ENCODE peak calls at places on chromosomes 13 and 19, in four cellular contexts. Z, Q, Y and A are unnamed samples.

GRCh38 chr13:106376411-106377112 is 158.9 kb downstream of the EFNB2 start:
- DNase-seq in Z (peak; percentile 61), Y (peak; percentile 49), Q (no peak), A (peak; percentile 92)

GRCh38 chr19:11265177-11265784 is 3.0 kb upstream of the DOCK6 start:
- DNase-seq in Q (no peak), Y (no peak), Z (no peak), A (no peak)

GRCh38 chr13:51902776-51903175 is 41.0 kb downstream of the CCDC70 start:
- DNase-seq in Y (no peak), Q (no peak), Z (no peak), A (no peak)

GRCh38 chr13:19818223-19818842 is 35.6 kb upstream of the PSPC1 start:
- DNase-seq in Y (peak; percentile 84), Z (no peak), Q (peak; percentile 32), A (no peak)

GRCh38 chr19:18000480-18000980 is 7.4 kb upstream of the ARRDC2 start:
- DNase-seq in Q (no peak), Z (no peak), Y (no peak), A (no peak)

GRCh38 chr13:98350746-98351330 is 173.8 kb upstream of the RNF113B start:
- DNase-seq in Q (no peak), Z (no peak), Y (no peak), A (no peak)

GRCh38 chr13:66553391-66553790 is 676.7 kb downstream of the PCDH9 start:
- DNase-seq in Z (no peak), Y (no peak), Q (no peak), A (no peak)

GRCh38 chr13:50141660-50142010 is 126.4 kb downstream of the KCNRG start:
- DNase-seq in Y (no peak), Z (no peak), Q (no peak), A (no peak)

GRCh38 chr13:48571121-48571901 is 38.4 kb upstream of the RCBTB2 start:
- DNase-seq in Z (no peak), Y (no peak), Q (no peak), A (peak; percentile 75)

GRCh38 chr13:23588576-23589141 is 18.4 kb downstream of the TNFRSF19 start:
- DNase-seq in Q (no peak), Z (no peak), Y (no peak), A (no peak)

GRCh38 chr19:32351807-32352630 is 6.6 kb downstream of the ZNF507 start:
- DNase-seq in Z (no peak), Y (no peak), Q (no peak), A (peak; percentile 34)

GRCh38 chr13:65594255-65594654 is 1635.9 kb downstream of the PCDH9 start:
- DNase-seq in Y (no peak), Q (no peak), Z (no peak), A (peak; percentile 87)

GRCh38 chr13:85935868-85936467 is 136.7 kb upstream of the SLITRK6 start:
- DNase-seq in Q (no peak), Y (no peak), Z (no peak), A (no peak)

GRCh38 chr19:2983351-2984195 is 6.2 kb downstream of the TLE6 start:
- DNase-seq in Y (no peak), Q (peak; percentile 74), Z (peak; percentile 77), A (peak; percentile 92)

GRCh38 chr19:28495046-28495445 is 717.9 kb downstream of the UQCRFS1 start:
- DNase-seq in Y (no peak), Z (no peak), Q (no peak), A (no peak)

GRCh38 chr13:49183672-49184315 is 36.3 kb upstream of the MLNR start:
- DNase-seq in Q (no peak), Y (no peak), Z (no peak), A (no peak)

GRCh38 chr13:44397766-44398223 is 24.2 kb downstream of the SERP2 start:
- DNase-seq in Y (no peak), Q (no peak), Z (no peak), A (no peak)

GRCh38 chr13:27171244-27171829 is at the start of gene USP12:
- DNase-seq in Y (peak; percentile 59), Q (peak; percentile 37), Z (no peak), A (no peak)

GRCh38 chr19:50728084-50728737 is 5.0 kb downstream of the CLEC11A start:
- DNase-seq in Q (peak; percentile 76), Y (peak; percentile 83), Z (peak; percentile 82), A (no peak)

GRCh38 chr19:40365613-40366401 is 17.3 kb downstream of the PLD3 start:
- DNase-seq in Y (peak; percentile 83), Z (peak; percentile 74), Q (peak; percentile 58), A (peak; percentile 16)

GRCh38 chr13:113129921-113130750 is 7.5 kb downstream of the F10 start:
- DNase-seq in Z (peak; percentile 17), Y (peak; percentile 45), Q (no peak), A (no peak)

GRCh38 chr13:95326695-95327094 is 25.4 kb upstream of the ABCC4 start:
- DNase-seq in Q (no peak), Z (no peak), Y (no peak), A (no peak)

GRCh38 chr19:32318884-32319520 is 26.4 kb upstream of the ZNF507 start:
- DNase-seq in Z (no peak), Q (no peak), Y (no peak), A (no peak)

GRCh38 chr19:42422092-42422575 is 5.1 kb downstream of the LIPE start:
- DNase-seq in Q (no peak), Z (no peak), Y (no peak), A (no peak)

GRCh38 chr19:40494191-40494838 is 27.5 kb downstream of the SPTBN4 start:
- DNase-seq in Q (no peak), Y (no peak), Z (no peak), A (no peak)

GRCh38 chr19:42038675-42039074 is 31.3 kb downstream of the GRIK5 start:
- DNase-seq in Y (no peak), Q (peak; percentile 73), Z (no peak), A (no peak)

GRCh38 chr19:50455992-50456391 is 20.3 kb upstream of the EMC10 start:
- DNase-seq in Z (no peak), Q (no peak), Y (no peak), A (no peak)

GRCh38 chr13:22428188-22428828 is 752.5 kb upstream of the SGCG start:
- DNase-seq in Z (no peak), Y (no peak), Q (no peak), A (no peak)

GRCh38 chr13:109628251-109628699 is 158.1 kb downstream of the IRS2 start:
- DNase-seq in Q (no peak), Y (no peak), Z (no peak), A (no peak)

GRCh38 chr19:44113784-44114390 is 688 bp downstream of the ZNF225 start:
- DNase-seq in Z (no peak), Q (no peak), Y (no peak), A (no peak)

GRCh38 chr19:403221-404036 is 5.5 kb downstream of the C2CD4C start:
- DNase-seq in Y (no peak), Q (no peak), Z (no peak), A (no peak)

GRCh38 chr13:35474551-35474950 is 1.9 kb downstream of the MAB21L1 start:
- DNase-seq in Y (no peak), Q (no peak), Z (no peak), A (no peak)
- H3K4me3 ChIP-seq in Y (no peak overlapping the region), Q (peak overlapping the region; percentile 68), Z (peak overlapping the region; percentile 23), A (peak overlapping the region; percentile 58)

GRCh38 chr13:37608750-37609339 is 10.3 kb upstream of the POSTN start:
- DNase-seq in Z (no peak), Y (no peak), Q (no peak), A (no peak)
- TF ChIP-seq CTCF in Z (no peak), Y (peak; percentile 30), Q (peak; percentile 52), A (peak; percentile 32)

GRCh38 chr13:30395192-30396158 is 26.8 kb upstream of the UBE2L5 start:
- DNase-seq in Q (peak; percentile 86), Z (peak; percentile 95), Y (peak; percentile 96), A (peak; percentile 55)
- H3K4me3 ChIP-seq in Q (peak overlapping the region; percentile 69), Z (peak overlapping the region; percentile 39), Y (peak overlapping the region; percentile 63), A (peak overlapping the region; percentile 51)

GRCh38 chr19:46571495-46571894 is 29.6 kb upstream of the CALM3 start:
- DNase-seq in Q (no peak), Y (no peak), Z (no peak), A (no peak)
- TF ChIP-seq CTCF in Q (no peak), Y (no peak), Z (no peak), A (peak; percentile 29)

GRCh38 chr13:40375522-40376171 is 290.8 kb downstream of the FOXO1 start:
- DNase-seq in Q (no peak), Y (no peak), Z (no peak), A (no peak)

GRCh38 chr13:40376296-40376849 is 290.1 kb downstream of the FOXO1 start:
- DNase-seq in Z (no peak), Y (no peak), Q (no peak), A (no peak)

GRCh38 chr13:40379186-40379585 is 287.3 kb downstream of the FOXO1 start:
- DNase-seq in Y (no peak), Z (no peak), Q (no peak), A (no peak)

GRCh38 chr13:40377783-40378182 is 288.7 kb downstream of the FOXO1 start:
- DNase-seq in Y (no peak), Z (no peak), Q (no peak), A (no peak)

DNA sequence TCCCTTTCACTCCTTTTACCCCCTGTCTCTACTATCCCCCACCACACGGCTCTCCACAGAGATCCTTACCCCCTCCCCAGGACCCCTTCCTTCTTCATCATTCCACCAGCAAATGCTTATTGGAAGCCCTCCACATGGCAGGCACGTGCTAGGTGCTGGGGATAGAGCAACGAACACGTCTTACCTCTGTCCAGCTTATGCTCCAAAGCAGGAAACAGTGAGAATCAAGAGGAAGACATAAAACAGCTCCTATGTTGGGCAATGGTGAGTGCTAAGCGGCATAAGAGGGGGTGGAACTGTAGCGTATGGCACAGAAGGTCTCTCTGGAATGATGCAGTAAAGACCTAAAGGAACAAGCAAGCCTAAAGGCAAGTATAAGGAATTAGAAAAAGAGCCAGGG is 289.6 kb downstream of the FOXO1 start:
- DNase-seq in Z (no peak), Y (no peak), Q (no peak), A (no peak)
- H3K4me3 ChIP-seq in Z (no peak overlapping the region), Y (no peak overlapping the region), Q (no peak overlapping the region), A (no peak overlapping the region)

GRCh38 chr13:25678398-25678797 is 306.6 kb downstream of the ATP8A2 start:
- DNase-seq in Y (no peak), Q (no peak), Z (no peak), A (no peak)
- TF ChIP-seq CTCF in Y (no peak), Q (peak; percentile 23), Z (no peak), A (no peak)

DNA sequence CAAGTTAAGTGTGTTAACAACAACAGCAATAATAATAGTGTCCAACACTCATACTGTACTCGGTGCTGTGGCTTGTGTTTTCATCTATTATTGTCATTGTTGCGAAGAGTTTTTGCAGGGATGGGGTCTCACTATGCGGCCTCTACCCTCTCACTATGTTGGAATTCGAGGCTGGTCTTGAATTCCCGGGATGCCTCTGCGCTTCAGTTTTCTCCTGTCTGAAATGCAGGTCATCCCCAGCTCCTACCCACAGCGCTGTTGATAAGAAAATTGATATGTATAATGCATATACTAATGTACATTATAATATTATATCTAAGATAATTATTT is 4.9 kb upstream of the SBK3 start:
- DNase-seq in Q (no peak), Z (no peak), Y (no peak), A (no peak)
- H3K4me3 ChIP-seq in Q (peak overlapping the region; percentile 48), Z (no peak overlapping the region), Y (no peak overlapping the region), A (no peak overlapping the region)